ENCODE peak calls at places on chromosomes 7 and 10, in five cellular contexts. One of them, this sample, is unnamed.
A peak's percentile ranks its signal among the peaks of the same experiment; 100 is the strongest.

GRCh38 chr10:64463406-64463805 is 942.2 kb downstream of the REEP3 start:
- DNase-seq in A549: no peak
- DNase-seq in fibroblast of the aortic adventitia: no peak
- DNase-seq in astrocyte of the spinal cord: no peak
- DNase-seq in choroid plexus epithelial cell: no peak
- DNase-seq in this sample: no peak

GRCh38 chr7:47375121-47375551 is 206.8 kb downstream of the TNS3 start:
- DNase-seq in astrocyte of the spinal cord: peak; percentile 67
- DNase-seq in fibroblast of the aortic adventitia: peak; percentile 7
- DNase-seq in A549: no peak
- DNase-seq in choroid plexus epithelial cell: peak; percentile 78
- DNase-seq in this sample: peak; percentile 27

GRCh38 chr10:124547651-124548168 is 86.1 kb downstream of the LHPP start:
- DNase-seq in fibroblast of the aortic adventitia: peak; percentile 24
- DNase-seq in choroid plexus epithelial cell: peak; percentile 42
- DNase-seq in A549: no peak
- DNase-seq in astrocyte of the spinal cord: no peak
- DNase-seq in this sample: no peak

GRCh38 chr7:122182081-122182480 is 38.0 kb upstream of the AASS start:
- DNase-seq in A549: no peak
- DNase-seq in astrocyte of the spinal cord: no peak
- DNase-seq in choroid plexus epithelial cell: no peak
- DNase-seq in fibroblast of the aortic adventitia: no peak
- DNase-seq in this sample: no peak

GRCh38 chr7:131225619-131226101 is 102.0 kb upstream of the MKLN1 start:
- DNase-seq in fibroblast of the aortic adventitia: peak; percentile 92
- DNase-seq in A549: peak; percentile 93
- DNase-seq in choroid plexus epithelial cell: peak; percentile 47
- DNase-seq in astrocyte of the spinal cord: peak; percentile 47
- DNase-seq in this sample: no peak

GRCh38 chr10:62454696-62455451 is 80.7 kb downstream of the ZNF365 start:
- DNase-seq in choroid plexus epithelial cell: peak; percentile 75
- DNase-seq in astrocyte of the spinal cord: peak; percentile 48
- DNase-seq in fibroblast of the aortic adventitia: peak; percentile 83
- DNase-seq in A549: peak; percentile 14
- DNase-seq in this sample: no peak

GRCh38 chr7:8637322-8637721 is 203.9 kb downstream of the NXPH1 start:
- DNase-seq in fibroblast of the aortic adventitia: no peak
- DNase-seq in astrocyte of the spinal cord: no peak
- DNase-seq in A549: no peak
- DNase-seq in choroid plexus epithelial cell: no peak
- DNase-seq in this sample: no peak

GRCh38 chr10:37246637-37247036 is 121.2 kb downstream of the ANKRD30A start:
- DNase-seq in choroid plexus epithelial cell: no peak
- DNase-seq in astrocyte of the spinal cord: no peak
- DNase-seq in A549: no peak
- DNase-seq in fibroblast of the aortic adventitia: no peak
- DNase-seq in this sample: no peak

GRCh38 chr10:58697691-58698090 is 185.0 kb downstream of the BICC1 start:
- DNase-seq in fibroblast of the aortic adventitia: no peak
- DNase-seq in choroid plexus epithelial cell: peak; percentile 46
- DNase-seq in astrocyte of the spinal cord: no peak
- DNase-seq in A549: no peak
- DNase-seq in this sample: no peak

GRCh38 chr7:89623018-89623672 is 531.1 kb upstream of the STEAP1 start:
- DNase-seq in astrocyte of the spinal cord: peak; percentile 40
- DNase-seq in choroid plexus epithelial cell: peak; percentile 65
- DNase-seq in A549: peak; percentile 1
- DNase-seq in fibroblast of the aortic adventitia: peak; percentile 30
- DNase-seq in this sample: peak; percentile 4

GRCh38 chr10:102712843-102713242 is 1.4 kb downstream of the ARL3 start:
- DNase-seq in A549: no peak
- DNase-seq in astrocyte of the spinal cord: no peak
- DNase-seq in choroid plexus epithelial cell: no peak
- DNase-seq in fibroblast of the aortic adventitia: no peak
- DNase-seq in this sample: no peak

GRCh38 chr10:91907914-91908357 is 1.4 kb downstream of the FGFBP3 start:
- DNase-seq in astrocyte of the spinal cord: no peak
- DNase-seq in fibroblast of the aortic adventitia: peak; percentile 10
- DNase-seq in choroid plexus epithelial cell: no peak
- DNase-seq in A549: peak; percentile 42
- DNase-seq in this sample: no peak

GRCh38 chr7:113664867-113665266 is 253.9 kb downstream of the PPP1R3A start:
- DNase-seq in choroid plexus epithelial cell: no peak
- DNase-seq in fibroblast of the aortic adventitia: no peak
- DNase-seq in A549: no peak
- DNase-seq in astrocyte of the spinal cord: no peak
- DNase-seq in this sample: no peak

GRCh38 chr10:124867304-124867703 is 65.7 kb downstream of the ABRAXAS2 start:
- DNase-seq in fibroblast of the aortic adventitia: no peak
- DNase-seq in astrocyte of the spinal cord: no peak
- DNase-seq in A549: no peak
- DNase-seq in choroid plexus epithelial cell: no peak
- DNase-seq in this sample: no peak

DNA sequence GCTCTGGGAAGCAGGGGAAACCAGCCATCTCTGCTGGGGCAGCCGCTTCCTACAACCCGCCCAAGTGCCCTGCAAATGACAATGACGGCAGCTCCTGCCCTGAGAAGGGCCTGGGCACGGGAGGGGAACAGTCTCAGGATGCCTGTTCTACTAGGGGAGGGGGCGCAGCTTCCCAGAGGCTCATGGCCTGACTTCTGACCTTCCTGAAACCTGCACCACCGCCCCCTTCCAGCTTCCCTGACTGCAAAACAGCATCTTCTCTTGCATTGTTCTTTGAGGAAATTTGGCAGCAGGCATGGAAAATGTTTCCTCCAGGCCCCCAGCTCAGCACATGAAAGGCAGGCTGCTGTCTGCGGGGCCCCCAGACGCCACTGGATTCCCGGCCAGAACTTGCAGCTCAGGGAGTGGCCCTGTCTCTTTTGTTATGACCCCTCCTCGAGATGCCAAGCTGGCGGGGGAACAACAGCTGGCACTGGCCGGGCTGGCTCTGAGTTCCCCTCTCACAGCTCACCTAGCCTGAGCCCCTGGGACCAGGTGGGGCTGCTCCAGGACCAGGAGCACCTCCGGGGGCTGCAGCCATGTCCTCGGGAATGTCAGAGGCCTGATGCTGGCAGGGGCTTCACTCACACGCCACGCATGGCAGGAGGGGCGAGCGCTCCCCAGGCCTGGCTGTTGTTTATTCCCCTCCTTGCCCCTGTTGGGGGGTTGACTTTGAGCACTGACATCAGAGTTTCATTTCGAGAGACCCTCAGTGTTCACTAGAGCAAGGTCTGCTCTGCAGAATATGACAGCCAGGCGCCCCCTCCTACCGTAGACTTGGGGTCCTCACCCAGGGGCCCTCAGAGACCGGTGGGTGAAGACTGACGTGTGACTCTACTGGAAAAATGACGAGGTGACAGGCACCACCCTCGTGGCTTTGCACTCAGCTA is 62.7 kb downstream of the CALML3 start:
- DNase-seq in choroid plexus epithelial cell: no peak
- DNase-seq in fibroblast of the aortic adventitia: no peak
- DNase-seq in astrocyte of the spinal cord: no peak
- DNase-seq in A549: no peak
- DNase-seq in this sample: no peak
- H3K4me3 ChIP-seq in choroid plexus epithelial cell: no peak overlapping the region
- H3K4me3 ChIP-seq in fibroblast of the aortic adventitia: no peak overlapping the region
- H3K4me3 ChIP-seq in astrocyte of the spinal cord: no peak overlapping the region
- H3K4me3 ChIP-seq in A549: no peak overlapping the region
- H3K4me3 ChIP-seq in this sample: no peak overlapping the region

GRCh38 chr10:36172574-36172973 is 530.5 kb upstream of the FZD8 start:
- DNase-seq in choroid plexus epithelial cell: peak; percentile 79
- DNase-seq in fibroblast of the aortic adventitia: peak; percentile 82
- DNase-seq in A549: no peak
- DNase-seq in astrocyte of the spinal cord: peak; percentile 87
- DNase-seq in this sample: peak; percentile 44
- H3K4me3 ChIP-seq in choroid plexus epithelial cell: no peak overlapping the region
- H3K4me3 ChIP-seq in fibroblast of the aortic adventitia: no peak overlapping the region
- H3K4me3 ChIP-seq in A549: no peak overlapping the region
- H3K4me3 ChIP-seq in astrocyte of the spinal cord: no peak overlapping the region
- H3K4me3 ChIP-seq in this sample: peak overlapping the region; percentile 0

GRCh38 chr7:27151341-27151944 is 940 bp downstream of the HOXA3 start:
- DNase-seq in fibroblast of the aortic adventitia: no peak
- DNase-seq in choroid plexus epithelial cell: no peak
- DNase-seq in A549: no peak
- DNase-seq in astrocyte of the spinal cord: no peak
- DNase-seq in this sample: no peak
- H3K4me3 ChIP-seq in fibroblast of the aortic adventitia: peak overlapping the region; percentile 49
- H3K4me3 ChIP-seq in choroid plexus epithelial cell: no peak overlapping the region
- H3K4me3 ChIP-seq in A549: peak overlapping the region; percentile 49
- H3K4me3 ChIP-seq in astrocyte of the spinal cord: peak overlapping the region; percentile 69
- H3K4me3 ChIP-seq in this sample: peak overlapping the region; percentile 75

GRCh38 chr10:78687616-78688015 is 381.1 kb upstream of the ZMIZ1 start:
- DNase-seq in astrocyte of the spinal cord: no peak
- DNase-seq in fibroblast of the aortic adventitia: no peak
- DNase-seq in A549: no peak
- DNase-seq in choroid plexus epithelial cell: no peak
- DNase-seq in this sample: no peak
- H3K4me3 ChIP-seq in astrocyte of the spinal cord: no peak overlapping the region
- H3K4me3 ChIP-seq in fibroblast of the aortic adventitia: no peak overlapping the region
- H3K4me3 ChIP-seq in A549: no peak overlapping the region
- H3K4me3 ChIP-seq in choroid plexus epithelial cell: no peak overlapping the region
- H3K4me3 ChIP-seq in this sample: no peak overlapping the region

GRCh38 chr7:41832936-41833335 is 130.0 kb upstream of the INHBA start:
- DNase-seq in fibroblast of the aortic adventitia: no peak
- DNase-seq in A549: no peak
- DNase-seq in astrocyte of the spinal cord: peak; percentile 55
- DNase-seq in choroid plexus epithelial cell: no peak
- DNase-seq in this sample: no peak

GRCh38 chr7:41830271-41830670 is 127.4 kb upstream of the INHBA start:
- DNase-seq in fibroblast of the aortic adventitia: peak; percentile 51
- DNase-seq in choroid plexus epithelial cell: no peak
- DNase-seq in A549: no peak
- DNase-seq in astrocyte of the spinal cord: no peak
- DNase-seq in this sample: no peak

GRCh38 chr7:41835977-41836530 is 133.2 kb upstream of the INHBA start:
- DNase-seq in fibroblast of the aortic adventitia: peak; percentile 41
- DNase-seq in A549: no peak
- DNase-seq in astrocyte of the spinal cord: peak; percentile 35
- DNase-seq in choroid plexus epithelial cell: no peak
- DNase-seq in this sample: no peak

DNA sequence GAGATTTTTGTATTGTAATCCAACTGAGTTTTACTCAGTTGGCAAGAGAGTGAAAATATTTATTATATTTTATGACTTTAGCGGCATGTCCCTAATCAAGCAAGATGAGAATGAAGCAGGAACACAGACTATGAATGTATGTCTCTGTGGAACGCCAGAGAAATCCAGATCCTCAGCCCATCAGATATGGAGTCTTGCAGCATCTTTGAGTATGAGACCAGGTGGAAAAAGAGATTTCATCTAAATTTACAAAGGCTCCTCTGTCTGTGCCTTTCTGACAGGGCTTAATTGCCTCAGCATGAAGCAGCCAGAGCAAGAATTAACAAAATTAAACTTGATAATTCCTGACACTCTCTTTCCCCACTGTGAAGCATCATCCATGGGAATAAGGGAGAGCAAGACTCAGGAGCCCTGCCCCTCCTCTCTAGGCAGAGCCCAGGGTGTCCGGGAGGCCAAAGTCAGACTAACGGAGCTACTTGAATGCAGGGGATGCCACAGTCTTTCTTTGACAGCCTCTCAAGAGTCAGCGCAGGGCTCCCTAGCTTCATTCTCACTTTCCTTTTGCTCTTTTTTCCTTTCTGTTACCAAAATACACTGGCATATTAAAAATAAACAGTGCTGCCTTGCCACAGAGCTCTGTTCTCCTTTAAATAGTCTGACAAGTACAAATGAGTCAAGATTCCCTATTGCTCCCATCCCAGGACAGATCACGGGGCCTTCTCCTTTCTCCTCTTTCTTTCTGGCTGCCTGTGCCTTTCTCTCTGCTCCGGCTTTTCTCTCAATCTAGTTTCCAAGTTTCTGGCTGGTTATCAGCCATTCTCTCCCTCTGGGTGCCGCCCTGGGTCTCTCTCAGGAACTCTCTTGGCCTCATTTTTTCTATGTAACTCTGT is 132.2 kb upstream of the INHBA start:
- DNase-seq in A549: no peak
- DNase-seq in astrocyte of the spinal cord: peak; percentile 14
- DNase-seq in fibroblast of the aortic adventitia: peak; percentile 85
- DNase-seq in choroid plexus epithelial cell: peak; percentile 38
- DNase-seq in this sample: peak; percentile 12
- H3K4me3 ChIP-seq in A549: no peak overlapping the region
- H3K4me3 ChIP-seq in astrocyte of the spinal cord: no peak overlapping the region
- H3K4me3 ChIP-seq in fibroblast of the aortic adventitia: peak overlapping the region; percentile 26
- H3K4me3 ChIP-seq in choroid plexus epithelial cell: no peak overlapping the region
- H3K4me3 ChIP-seq in this sample: no peak overlapping the region

GRCh38 chr7:129948338-129948737 is 4.4 kb downstream of the UBE2H start:
- DNase-seq in fibroblast of the aortic adventitia: no peak
- DNase-seq in astrocyte of the spinal cord: no peak
- DNase-seq in choroid plexus epithelial cell: no peak
- DNase-seq in A549: no peak
- DNase-seq in this sample: no peak
- H3K4me3 ChIP-seq in fibroblast of the aortic adventitia: no peak overlapping the region
- H3K4me3 ChIP-seq in astrocyte of the spinal cord: no peak overlapping the region
- H3K4me3 ChIP-seq in choroid plexus epithelial cell: peak overlapping the region; percentile 20
- H3K4me3 ChIP-seq in A549: peak overlapping the region; percentile 73
- H3K4me3 ChIP-seq in this sample: peak overlapping the region; percentile 88

GRCh38 chr7:18497800-18498199 is 2.3 kb downstream of the HDAC9 start:
- DNase-seq in A549: no peak
- DNase-seq in astrocyte of the spinal cord: no peak
- DNase-seq in fibroblast of the aortic adventitia: no peak
- DNase-seq in choroid plexus epithelial cell: no peak
- DNase-seq in this sample: no peak
- H3K4me3 ChIP-seq in A549: no peak overlapping the region
- H3K4me3 ChIP-seq in astrocyte of the spinal cord: no peak overlapping the region
- H3K4me3 ChIP-seq in fibroblast of the aortic adventitia: no peak overlapping the region
- H3K4me3 ChIP-seq in choroid plexus epithelial cell: no peak overlapping the region
- H3K4me3 ChIP-seq in this sample: no peak overlapping the region

DNA sequence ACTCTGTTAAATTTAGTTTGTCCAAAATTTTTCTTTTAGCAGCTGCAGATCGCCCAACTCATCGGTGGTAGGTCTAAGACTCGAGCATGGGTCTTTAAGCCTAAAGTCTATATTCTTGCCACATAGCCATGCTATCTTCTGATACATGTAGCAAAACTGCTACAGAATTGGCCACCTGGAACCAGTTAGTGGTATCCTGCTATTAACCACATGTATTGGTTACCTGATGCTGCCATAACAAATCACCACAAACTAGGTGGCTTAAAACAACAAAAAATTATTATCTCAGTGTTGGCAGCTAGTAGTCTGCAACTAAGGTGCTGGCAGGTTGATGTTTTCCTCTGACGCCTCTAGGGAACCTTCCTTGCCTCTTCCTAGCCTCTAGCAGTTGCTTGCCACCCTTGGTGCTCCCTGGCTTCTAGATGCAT is 96.7 kb upstream of the PIK3CG start:
- DNase-seq in choroid plexus epithelial cell: no peak
- DNase-seq in A549: no peak
- DNase-seq in astrocyte of the spinal cord: peak; percentile 41
- DNase-seq in fibroblast of the aortic adventitia: no peak
- DNase-seq in this sample: no peak
- H3K4me3 ChIP-seq in choroid plexus epithelial cell: no peak overlapping the region
- H3K4me3 ChIP-seq in A549: no peak overlapping the region
- H3K4me3 ChIP-seq in astrocyte of the spinal cord: no peak overlapping the region
- H3K4me3 ChIP-seq in fibroblast of the aortic adventitia: peak overlapping the region; percentile 6
- H3K4me3 ChIP-seq in this sample: no peak overlapping the region

This sample was measured in skeletal muscle cell.